ENCODE peak calls at places on chromosomes 6 and 20, in nine cellular contexts. T is OCI-LY7, M is iPS DF 6.9, W is Peyer's patch, N is stromal cell of bone marrow, Q is SIG-M5, A is Karpas-422, L is Right ventricle myocardium superior, I is ELF-1. O is an unnamed sample.

GRCh38 chr6:17365961-17366360 is 27.4 kb upstream of the CAP2 start:
- DNase-seq in T (no peak), M (no peak), W (no peak), N (no peak), Q (no peak), A (no peak), L (no peak), I (no peak), O (no peak)

GRCh38 chr6:33592595-33593413 is 12.7 kb upstream of the BAK1 start:
- DNase-seq in T (peak; percentile 89), M (no peak), W (peak; percentile 74), N (no peak), Q (no peak), A (peak; percentile 44), L (peak; percentile 41), I (peak; percentile 91), O (no peak)

GRCh38 chr6:168348186-168348585 is 28.6 kb upstream of the DACT2 start:
- DNase-seq in T (no peak), M (no peak), W (no peak), N (no peak), Q (no peak), A (no peak), L (no peak), I (no peak), O (no peak)

GRCh38 chr6:148502083-148502772 is 159.6 kb downstream of the SASH1 start:
- DNase-seq in T (no peak), M (no peak), W (no peak), N (peak; percentile 74), Q (no peak), A (no peak), L (no peak), I (no peak), O (no peak)

GRCh38 chr6:83371428-83371827 is 59.4 kb downstream of the ME1 start:
- DNase-seq in T (no peak), M (no peak), W (no peak), N (peak; percentile 38), Q (no peak), A (no peak), L (no peak), I (no peak), O (no peak)

GRCh38 chr6:17268114-17268513 is 13.0 kb upstream of the RBM24 start:
- DNase-seq in T (no peak), M (no peak), W (no peak), N (no peak), Q (no peak), A (no peak), L (no peak), I (no peak), O (no peak)

GRCh38 chr6:119445666-119446622 is 96.4 kb upstream of the MAN1A1 start:
- DNase-seq in T (no peak), M (no peak), W (no peak), N (peak; percentile 31), Q (no peak), A (no peak), L (no peak), I (peak; percentile 17), O (no peak)

GRCh38 chr20:13457487-13457886 is 181.2 kb downstream of the TASP1 start:
- DNase-seq in T (no peak), M (no peak), W (no peak), N (no peak), Q (no peak), A (no peak), L (no peak), I (no peak), O (no peak)

GRCh38 chr6:122297010-122297409 is 102.4 kb upstream of the HSF2 start:
- DNase-seq in T (no peak), M (no peak), W (no peak), N (no peak), Q (no peak), A (no peak), L (no peak), I (no peak), O (no peak)

GRCh38 chr6:5172057-5172683 is 87.0 kb downstream of the PPP1R3G start:
- DNase-seq in T (no peak), M (no peak), W (no peak), N (no peak), Q (no peak), A (no peak), L (no peak), I (no peak), O (peak; percentile 86)

GRCh38 chr6:13248053-13248452 is 80.3 kb downstream of the TBC1D7 start:
- DNase-seq in T (no peak), M (peak; percentile 20), W (no peak), N (no peak), Q (no peak), A (no peak), L (no peak), I (no peak), O (peak; percentile 98)